ENCODE peak calls at places on chromosomes 2 and 18, in ten cellular contexts. X is brain microvascular endothelial cell; V is IMR-90; M is sigmoid colon; F is SK-N-SH; D is hepatocyte; H is fibroblast of lung; L is substantia nigra; Q is Peyer's patch; Z is CD4-positive, alpha-beta memory T cell. K is an unnamed sample.

GRCh38 chr2:109493176-109493935 is 120.4 kb downstream of the SEPTIN10 start:
- DNase-seq in X (no peak), V (no peak), M (no peak), F (no peak), D (no peak), H (no peak), L (no peak), Q (no peak), Z (no peak), K (no peak)

GRCh38 chr2:14015113-14015512 is 617.4 kb upstream of the LRATD1 start:
- DNase-seq in X (no peak), V (no peak), M (no peak), F (no peak), D (no peak), H (peak), L (no peak), Q (no peak), Z (no peak), K (no peak)

GRCh38 chr2:222866358-222866960 is 5.6 kb downstream of the ACSL3 start:
- DNase-seq in X (no peak), V (no peak), M (no peak), F (no peak), D (no peak), H (no peak), L (no peak), Q (no peak), Z (no peak), K (no peak)

GRCh38 chr18:5417342-5417741 is 121.8 kb upstream of the ZBTB14 start:
- DNase-seq in X (no peak), V (peak), M (no peak), F (no peak), D (peak), H (peak), L (peak), Q (no peak), Z (no peak), K (no peak)

GRCh38 chr2:1664698-1665097 is 79.6 kb downstream of the PXDN start:
- DNase-seq in X (no peak), V (no peak), M (peak), F (no peak), D (no peak), H (no peak), L (no peak), Q (peak), Z (no peak), K (no peak)

GRCh38 chr18:49206717-49207116 is 253.7 kb downstream of the DYM start:
- DNase-seq in X (no peak), V (peak), M (no peak), F (peak), D (no peak), H (peak), L (no peak), Q (no peak), Z (no peak), K (no peak)

GRCh38 chr18:1048048-1048447 is 143.4 kb downstream of the ADCYAP1 start:
- DNase-seq in X (no peak), V (no peak), M (no peak), F (no peak), D (no peak), H (peak), L (no peak), Q (no peak), Z (no peak), K (no peak)

GRCh38 chr2:42132066-42132965 is 36.8 kb upstream of the EML4 start:
- DNase-seq in X (peak), V (peak), M (no peak), F (no peak), D (peak), H (peak), L (no peak), Q (no peak), Z (no peak), K (no peak)

GRCh38 chr18:58580078-58580477 is 48.8 kb downstream of the ALPK2 start:
- DNase-seq in X (no peak), V (peak), M (no peak), F (no peak), D (no peak), H (peak), L (no peak), Q (no peak), Z (no peak), K (no peak)

GRCh38 chr2:199485732-199486335 is 28.1 kb upstream of the SATB2 start:
- DNase-seq in X (peak), V (peak), M (no peak), F (no peak), D (peak), H (peak), L (no peak), Q (peak), Z (no peak), K (no peak)

GRCh38 chr2:159124441-159124911 is 156.0 kb downstream of the TANC1 start:
- DNase-seq in X (peak), V (peak), M (no peak), F (no peak), D (peak), H (peak), L (no peak), Q (peak), Z (no peak), K (no peak)

GRCh38 chr18:24071779-24072178 is 57.2 kb downstream of the TTC39C start:
- DNase-seq in X (no peak), V (no peak), M (no peak), F (no peak), D (no peak), H (no peak), L (no peak), Q (no peak), Z (no peak), K (no peak)

GRCh38 chr2:235560345-235560744 is 66.5 kb downstream of the AGAP1 start:
- DNase-seq in X (no peak), V (no peak), M (no peak), F (no peak), D (no peak), H (no peak), L (no peak), Q (no peak), Z (no peak), K (no peak)

GRCh38 chr2:53632126-53632460 is 135.5 kb upstream of the CHAC2 start:
- DNase-seq in X (no peak), V (no peak), M (no peak), F (no peak), D (no peak), H (no peak), L (no peak), Q (no peak), Z (no peak), K (no peak)

GRCh38 chr2:53633441-53633840 is 134.2 kb upstream of the CHAC2 start:
- DNase-seq in X (peak), V (peak), M (no peak), F (peak), D (no peak), H (peak), L (no peak), Q (no peak), Z (no peak), K (no peak)

GRCh38 chr2:53631313-53632125 is 136.1 kb upstream of the CHAC2 start:
- DNase-seq in X (no peak), V (no peak), M (no peak), F (no peak), D (no peak), H (no peak), L (no peak), Q (no peak), Z (no peak), K (no peak)

GRCh38 chr2:53630001-53630606 is 137.5 kb upstream of the CHAC2 start:
- DNase-seq in X (no peak), V (peak), M (no peak), F (no peak), D (no peak), H (peak), L (no peak), Q (no peak), Z (no peak), K (no peak)

DNA sequence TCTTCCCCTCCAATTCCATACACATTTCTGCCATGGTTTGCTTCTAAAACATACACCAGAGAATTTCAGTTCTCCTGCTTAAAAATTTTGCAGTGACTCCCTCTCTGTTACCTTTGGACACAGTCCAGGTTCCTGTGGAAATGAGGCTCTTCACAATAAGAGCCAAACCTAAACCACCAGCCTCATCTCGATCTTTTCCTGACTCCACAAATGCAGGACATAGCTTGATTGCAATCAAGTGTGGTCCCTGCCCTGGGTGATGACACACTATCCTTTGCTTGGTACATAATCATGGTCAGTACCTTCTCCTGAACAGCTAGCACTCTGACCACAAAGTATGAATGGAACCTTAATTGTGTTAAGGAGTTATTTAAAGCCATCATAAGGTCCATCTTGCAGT is 134.9 kb upstream of the CHAC2 start:
- DNase-seq in X (peak), V (peak), M (no peak), F (no peak), D (no peak), H (peak), L (no peak), Q (no peak), Z (no peak), K (no peak)
- H3K27ac ChIP-seq in X (no peak), V (no peak), M (no peak), F (no peak), D (no peak), H (no peak), L (no peak), Q (no peak), Z (no peak), K (no peak)

GRCh38 chr2:239966848-239967136 is 58.4 kb downstream of the NDUFA10 start:
- DNase-seq in X (no peak), V (no peak), M (no peak), F (no peak), D (no peak), H (no peak), L (no peak), Q (no peak), Z (no peak), K (no peak)
- H3K27ac ChIP-seq in X (no peak), V (no peak), M (no peak), F (no peak), D (no peak), H (no peak), L (no peak), Q (no peak), Z (no peak), K (no peak)

DNA sequence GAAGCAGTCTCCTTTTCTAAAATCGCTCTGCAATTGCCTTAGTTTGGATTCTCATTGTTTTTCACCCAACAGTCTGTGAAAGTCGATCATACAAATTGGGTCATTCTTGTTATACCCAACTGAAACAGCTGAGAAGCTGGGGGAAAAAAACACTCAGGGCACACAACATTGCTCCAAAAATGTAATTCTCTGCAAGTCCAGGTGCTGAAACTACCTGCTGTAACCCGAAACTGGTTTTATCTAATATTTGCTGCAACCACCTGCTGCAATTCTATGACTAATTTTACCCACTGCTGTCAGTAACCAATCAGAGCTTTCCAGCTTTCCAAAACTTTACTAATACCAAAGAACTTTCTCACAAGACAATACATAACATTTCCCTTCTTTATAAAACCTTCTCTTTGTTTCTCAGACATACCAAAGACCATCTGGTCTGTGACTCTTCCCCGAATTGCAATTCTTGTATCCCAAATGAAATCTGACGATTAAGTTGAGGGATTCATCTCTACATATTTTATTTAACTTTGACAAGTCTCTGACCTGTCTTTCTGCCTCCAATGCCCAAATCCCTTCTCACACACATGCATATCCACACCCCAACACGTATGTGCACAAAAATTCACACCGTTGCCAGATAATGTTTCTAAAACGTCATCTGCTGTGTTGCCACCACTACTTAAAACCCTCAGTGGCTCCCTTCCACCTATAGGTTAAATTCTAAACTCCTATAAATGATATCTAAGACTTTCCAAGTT is 198.3 kb downstream of the PIEZO2 start:
- DNase-seq in X (no peak), V (no peak), M (no peak), F (no peak), D (no peak), H (no peak), L (no peak), Q (no peak), Z (no peak), K (no peak)
- H3K27ac ChIP-seq in X (no peak), V (no peak), M (no peak), F (no peak), D (no peak), H (no peak), L (no peak), Q (no peak), Z (no peak), K (no peak)

DNA sequence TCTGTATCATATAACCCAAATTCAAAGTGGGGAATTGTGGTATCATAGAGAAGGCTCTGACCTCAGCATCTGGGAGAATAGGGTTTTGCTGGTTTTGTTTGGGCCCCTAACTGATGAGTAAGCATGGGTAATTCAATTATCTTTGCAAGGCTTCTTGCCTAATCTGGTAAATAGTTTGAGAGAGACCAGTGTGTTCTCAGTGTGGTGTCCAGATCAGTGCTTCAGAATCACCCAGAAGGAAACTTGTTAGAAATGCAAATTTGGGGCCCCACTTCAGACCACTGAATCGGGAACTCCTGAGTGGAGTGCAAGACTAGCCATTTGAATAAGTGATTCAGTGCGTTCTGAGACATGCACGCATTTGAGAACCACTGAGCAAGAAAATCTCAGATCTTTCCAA is 282.7 kb downstream of the EPHA4 start:
- DNase-seq in X (no peak), V (peak), M (no peak), F (no peak), D (no peak), H (peak), L (no peak), Q (no peak), Z (no peak), K (no peak)
- H3K27ac ChIP-seq in X (no peak), V (no peak), M (no peak), F (no peak), D (no peak), H (no peak), L (no peak), Q (no peak), Z (no peak), K (no peak)

GRCh38 chr2:162073776-162074578 is at the start of gene DPP4:
- DNase-seq in X (no peak), V (peak), M (peak), F (peak), D (peak), H (peak), L (no peak), Q (peak), Z (peak), K (peak)
- H3K27ac ChIP-seq in X (no peak), V (peak), M (peak), F (no peak), D (peak), H (peak), L (no peak), Q (peak), Z (peak), K (peak)

DNA sequence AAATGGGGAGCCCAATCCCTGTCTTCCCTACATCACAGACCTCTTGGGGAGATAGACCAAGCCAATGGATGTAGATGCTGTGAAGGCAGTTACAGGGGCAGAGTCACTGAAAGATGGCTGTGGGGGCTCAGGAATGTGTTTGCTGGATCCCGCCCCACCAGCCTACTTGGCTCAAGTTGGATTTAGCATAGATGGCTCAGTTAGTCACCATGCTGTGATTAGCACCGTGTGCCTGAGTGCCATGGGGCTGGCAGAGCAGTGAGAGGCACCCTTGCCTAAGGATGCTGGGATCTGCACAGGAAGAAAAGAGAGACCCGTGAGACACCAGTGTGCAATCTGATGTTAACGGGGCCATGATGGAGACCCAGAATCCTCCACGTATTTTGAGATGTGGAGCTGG is 228.3 kb downstream of the DYSF start:
- DNase-seq in X (no peak), V (no peak), M (peak), F (no peak), D (no peak), H (no peak), L (no peak), Q (no peak), Z (no peak), K (no peak)
- H3K27ac ChIP-seq in X (no peak), V (no peak), M (no peak), F (no peak), D (no peak), H (no peak), L (no peak), Q (no peak), Z (no peak), K (no peak)

K was measured in naive thymus-derived CD4-positive, alpha-beta T cell.